ENCODE peak calls at places on chromosome 1, in seven cellular contexts. W is HCT116, N is H1, H is SK-N-SH, X is K562, Q is HepG2, P is GM12878. B is an unnamed sample.

GRCh38 chr1:245810181-245810727 is 655.5 kb downstream of the KIF26B start:
- DNase-seq in W (no peak), N (no peak), H (no peak), X (no peak), Q (no peak), P (no peak), B (no peak)

GRCh38 chr1:31944205-31945089 is 6.3 kb upstream of the PTP4A2 start:
- DNase-seq in W (peak; percentile 66), N (peak; percentile 82), H (no peak), X (peak; percentile 94), Q (peak; percentile 46), P (peak; percentile 75), B (no peak)

GRCh38 chr1:179366093-179366800 is 476 bp downstream of the AXDND1 start:
- DNase-seq in W (no peak), N (peak; percentile 2), H (no peak), X (no peak), Q (no peak), P (no peak), B (no peak)

GRCh38 chr1:11893907-11894251 is 32.3 kb downstream of the KIAA2013 start:
- DNase-seq in W (peak; percentile 34), N (no peak), H (peak; percentile 90), X (peak; percentile 94), Q (peak; percentile 49), P (no peak), B (peak; percentile 70)

GRCh38 chr1:10641976-10642375 is 154.5 kb downstream of the CASZ1 start:
- DNase-seq in W (no peak), N (no peak), H (no peak), X (no peak), Q (no peak), P (no peak), B (no peak)

GRCh38 chr1:240122639-240123604 is 31.2 kb downstream of the FMN2 start:
- DNase-seq in W (no peak), N (no peak), H (no peak), X (no peak), Q (peak; percentile 1), P (no peak), B (peak; percentile 85)

GRCh38 chr1:164780863-164781262 is 221.9 kb downstream of the PBX1 start:
- DNase-seq in W (no peak), N (no peak), H (no peak), X (no peak), Q (no peak), P (no peak), B (no peak)

GRCh38 chr1:121413817-121414216 is 229.0 kb downstream of the SRGAP2C start:
- DNase-seq in W (no peak), N (no peak), H (no peak), X (no peak), Q (no peak), P (no peak), B (no peak)

GRCh38 chr1:162323023-162323422 is 53.6 kb downstream of the SPATA46 start:
- DNase-seq in W (no peak), N (no peak), H (no peak), X (no peak), Q (no peak), P (no peak), B (no peak)

GRCh38 chr1:234997201-234998173 is 131.2 kb downstream of the TOMM20 start:
- DNase-seq in W (peak; percentile 97), N (no peak), H (peak; percentile 69), X (no peak), Q (peak; percentile 94), P (no peak), B (peak; percentile 79)

GRCh38 chr1:117605164-117605810 is 561 bp upstream of the TENT5C start:
- DNase-seq in W (no peak), N (no peak), H (peak; percentile 45), X (no peak), Q (peak; percentile 5), P (no peak), B (peak; percentile 66)

GRCh38 chr1:236800002-236800620 is 5.0 kb downstream of the MTR start:
- DNase-seq in W (no peak), N (no peak), H (no peak), X (no peak), Q (no peak), P (no peak), B (no peak)

GRCh38 chr1:46396429-46397398 is 2.6 kb downstream of the FAAH start:
- DNase-seq in W (no peak), N (no peak), H (peak; percentile 22), X (no peak), Q (no peak), P (no peak), B (no peak)

GRCh38 chr1:93468681-93469080 is 20.8 kb downstream of the FNBP1L start:
- DNase-seq in W (no peak), N (no peak), H (no peak), X (no peak), Q (no peak), P (no peak), B (no peak)

GRCh38 chr1:161226320-161226711 is 456 bp downstream of the TOMM40L start:
- DNase-seq in W (no peak), N (no peak), H (no peak), X (no peak), Q (no peak), P (no peak), B (no peak)

GRCh38 chr1:170288155-170288554 is 142.4 kb downstream of the NTMT2 start:
- DNase-seq in W (no peak), N (no peak), H (no peak), X (no peak), Q (no peak), P (no peak), B (no peak)

GRCh38 chr1:23779826-23780371 is 1.7 kb downstream of the PITHD1 start:
- DNase-seq in W (no peak), N (no peak), H (no peak), X (no peak), Q (no peak), P (no peak), B (no peak)
- TF ChIP-seq JUND in W (peak; percentile 39), N (no peak), H (peak; percentile 32), X (peak; percentile 81), Q (no peak), P (no peak), B (no peak)

DNA sequence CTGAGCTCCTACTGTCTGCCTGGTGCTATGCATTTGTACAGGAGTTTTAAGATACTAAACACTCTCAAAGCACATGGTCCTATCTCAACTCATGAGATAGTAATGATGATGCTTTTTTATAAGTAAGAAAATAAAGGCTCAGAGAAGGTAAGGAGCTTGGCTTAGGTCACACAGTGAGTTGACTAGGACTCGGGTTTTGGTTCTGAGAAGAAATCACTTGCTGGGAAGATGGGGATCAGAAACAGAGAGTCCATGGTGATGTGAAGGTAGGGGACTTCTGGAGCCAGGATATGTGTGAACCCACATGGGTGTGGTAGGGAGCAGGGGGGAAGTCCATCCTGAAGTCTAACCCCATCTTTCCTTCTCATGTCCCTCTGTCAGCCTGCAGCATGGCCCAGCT is 3.7 kb downstream of the BCAN start:
- DNase-seq in W (no peak), N (no peak), H (no peak), X (no peak), Q (no peak), P (no peak), B (no peak)
- TF ChIP-seq JUND in W (no peak), N (no peak), H (no peak), X (no peak), Q (no peak), P (no peak), B (no peak)

GRCh38 chr1:113879459-113880038 is 7.8 kb downstream of the BCL2L15 start:
- DNase-seq in W (no peak), N (no peak), H (no peak), X (no peak), Q (no peak), P (no peak), B (no peak)

GRCh38 chr1:113872219-113872934 is 865 bp upstream of the PTPN22 start:
- DNase-seq in W (no peak), N (no peak), H (no peak), X (no peak), Q (no peak), P (no peak), B (peak; percentile 6)

GRCh38 chr1:113876181-113876580 is 4.7 kb upstream of the PTPN22 start:
- DNase-seq in W (no peak), N (no peak), H (no peak), X (no peak), Q (no peak), P (no peak), B (no peak)

GRCh38 chr1:113874017-113874879 is 2.7 kb upstream of the PTPN22 start:
- DNase-seq in W (peak; percentile 41), N (no peak), H (no peak), X (peak; percentile 31), Q (peak; percentile 23), P (peak; percentile 58), B (peak; percentile 32)

GRCh38 chr1:113875714-113876113 is 4.2 kb upstream of the PTPN22 start:
- DNase-seq in W (no peak), N (no peak), H (no peak), X (no peak), Q (no peak), P (peak; percentile 34), B (no peak)
- TF ChIP-seq JUND in W (no peak), N (no peak), H (no peak), X (no peak), Q (no peak), P (no peak), B (no peak)

DNA sequence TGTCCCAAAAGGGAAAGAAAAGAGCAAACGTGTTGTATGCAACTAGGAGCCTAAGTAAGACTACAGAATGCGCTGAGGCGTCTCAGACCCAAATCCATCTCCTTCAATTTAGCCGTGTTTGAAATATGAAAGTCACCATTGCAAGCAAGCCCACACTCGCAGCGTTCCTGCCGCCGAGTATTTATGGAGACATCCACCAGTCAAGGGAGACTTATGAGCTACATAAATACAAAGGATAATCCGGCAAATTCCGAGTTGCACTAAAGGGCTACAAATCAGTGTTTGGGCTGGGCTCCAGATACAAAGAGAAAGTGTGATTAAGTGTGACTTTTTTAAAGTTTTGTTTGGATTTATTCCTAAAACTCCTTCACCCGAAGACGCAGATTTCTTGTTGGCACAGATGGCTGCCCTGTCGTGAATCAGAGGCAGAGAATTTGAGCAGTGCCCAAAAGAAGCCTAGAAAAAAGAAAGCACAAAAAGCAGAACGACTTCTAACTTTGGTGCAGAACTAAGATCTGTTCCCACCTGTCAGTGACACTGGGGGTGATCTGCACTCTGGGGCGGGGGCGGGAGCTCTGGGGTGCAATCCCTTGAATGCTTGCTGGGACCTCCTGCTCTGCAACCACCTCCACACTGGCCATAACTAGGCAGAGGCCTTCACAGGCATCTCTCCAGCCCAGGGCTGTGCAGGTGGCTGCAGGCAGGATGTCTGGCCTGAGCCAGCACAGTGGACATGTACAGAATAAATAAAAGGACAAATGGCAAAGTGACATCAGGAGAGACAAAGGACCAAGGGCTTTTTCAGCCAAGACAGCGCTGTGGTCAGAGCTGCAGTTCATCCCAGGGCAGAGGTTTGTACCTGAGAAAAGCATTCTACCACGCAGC is 489.7 kb downstream of the NPHP4 start:
- DNase-seq in W (no peak), N (no peak), H (no peak), X (no peak), Q (no peak), P (no peak), B (no peak)
- TF ChIP-seq JUND in W (no peak), N (no peak), H (no peak), X (no peak), Q (no peak), P (no peak), B (no peak)

B was measured in T47D.